ENCODE peak calls at places on chromosomes 7 and 10, in five cellular contexts. B, C, G, I and D are unnamed samples.

GRCh38 chr10:69336952-69337311 is 58.6 kb downstream of the HK1 start:
- DNase-seq in B (no peak), C (no peak), G (no peak), I (no peak), D (no peak)

GRCh38 chr7:102927303-102927933 is 14.6 kb downstream of the LRRC17 start:
- DNase-seq in B (no peak), C (peak), G (no peak), I (no peak), D (no peak)

GRCh38 chr7:117284692-117285091 is 38.2 kb downstream of the WNT2 start:
- DNase-seq in B (no peak), C (no peak), G (no peak), I (no peak), D (no peak)

GRCh38 chr10:9824546-9825164 is 1193.0 kb upstream of the CELF2 start:
- DNase-seq in B (no peak), C (no peak), G (no peak), I (no peak), D (peak)

GRCh38 chr10:27620425-27621397 is 116.6 kb downstream of the RAB18 start:
- DNase-seq in B (peak), C (peak), G (peak), I (no peak), D (no peak)

GRCh38 chr10:56622335-56622973 is 261.4 kb upstream of the ZWINT start:
- DNase-seq in B (no peak), C (no peak), G (no peak), I (no peak), D (peak)

GRCh38 chr7:152050547-152050971 is 25.1 kb downstream of the GALNT11 start:
- DNase-seq in B (peak), C (peak), G (peak), I (no peak), D (no peak)

GRCh38 chr10:5943536-5943935 is 33.8 kb downstream of the IL15RA start:
- DNase-seq in B (peak), C (peak), G (peak), I (peak), D (peak)

GRCh38 chr10:98023024-98023423 is 7.4 kb downstream of the CRTAC1 start:
- DNase-seq in B (no peak), C (no peak), G (no peak), I (no peak), D (no peak)

GRCh38 chr7:132044247-132044646 is 487.8 kb upstream of the PODXL start:
- DNase-seq in B (no peak), C (no peak), G (no peak), I (no peak), D (no peak)

GRCh38 chr7:112566392-112567324 is 85.9 kb downstream of the LSMEM1 start:
- DNase-seq in B (no peak), C (no peak), G (no peak), I (no peak), D (peak)

GRCh38 chr10:66805610-66806009 is 120.2 kb upstream of the LRRTM3 start:
- DNase-seq in B (no peak), C (no peak), G (no peak), I (no peak), D (no peak)

GRCh38 chr7:111083423-111083822 is 7.5 kb upstream of the LRRN3 start:
- DNase-seq in B (peak), C (peak), G (peak), I (no peak), D (peak)

DNA sequence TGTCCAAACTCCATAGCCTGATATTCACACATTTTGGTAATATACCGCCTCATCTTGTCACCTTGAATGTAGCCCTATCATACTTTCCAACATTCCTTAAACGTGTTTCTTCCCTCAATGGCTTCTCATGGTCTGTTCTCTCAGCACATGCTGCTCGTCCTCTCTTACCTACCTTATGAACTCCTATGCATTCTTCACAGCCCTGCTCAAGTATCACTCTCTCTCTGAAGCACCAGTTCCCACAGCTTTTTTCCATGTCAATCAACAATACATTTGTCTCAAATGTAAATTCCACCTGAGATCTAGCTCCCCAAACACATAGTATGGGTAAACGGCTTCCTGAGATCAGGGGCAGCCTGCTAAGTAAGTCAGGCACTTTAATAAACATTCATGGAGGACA is 85.2 kb upstream of the ZMIZ1 start:
- DNase-seq in B (no peak), C (no peak), G (no peak), I (no peak), D (no peak)
- H3K4me3 ChIP-seq in B (no peak), C (no peak), G (no peak), I (no peak), D (no peak)

GRCh38 chr7:143205560-143206293 is 16.1 kb upstream of the TAS2R40 start:
- DNase-seq in B (peak), C (peak), G (no peak), I (no peak), D (peak)
- H3K4me3 ChIP-seq in B (no peak), C (no peak), G (no peak), I (no peak), D (no peak)

GRCh38 chr7:148696787-148697186 is 1.9 kb upstream of the CUL1 start:
- DNase-seq in B (no peak), C (no peak), G (no peak), I (no peak), D (no peak)

GRCh38 chr7:148695953-148696352 is 2.8 kb upstream of the CUL1 start:
- DNase-seq in B (no peak), C (no peak), G (peak), I (no peak), D (no peak)

GRCh38 chr7:148698397-148699023 is at the start of gene CUL1:
- DNase-seq in B (peak), C (peak), G (peak), I (peak), D (peak)

GRCh38 chr7:148697950-148698396 is 730 bp upstream of the CUL1 start:
- DNase-seq in B (no peak), C (no peak), G (no peak), I (no peak), D (peak)

GRCh38 chr7:148697256-148697841 is 1.4 kb upstream of the CUL1 start:
- DNase-seq in B (peak), C (peak), G (peak), I (no peak), D (no peak)
- H3K4me3 ChIP-seq in B (peak), C (peak), G (peak), I (peak), D (no peak)

DNA sequence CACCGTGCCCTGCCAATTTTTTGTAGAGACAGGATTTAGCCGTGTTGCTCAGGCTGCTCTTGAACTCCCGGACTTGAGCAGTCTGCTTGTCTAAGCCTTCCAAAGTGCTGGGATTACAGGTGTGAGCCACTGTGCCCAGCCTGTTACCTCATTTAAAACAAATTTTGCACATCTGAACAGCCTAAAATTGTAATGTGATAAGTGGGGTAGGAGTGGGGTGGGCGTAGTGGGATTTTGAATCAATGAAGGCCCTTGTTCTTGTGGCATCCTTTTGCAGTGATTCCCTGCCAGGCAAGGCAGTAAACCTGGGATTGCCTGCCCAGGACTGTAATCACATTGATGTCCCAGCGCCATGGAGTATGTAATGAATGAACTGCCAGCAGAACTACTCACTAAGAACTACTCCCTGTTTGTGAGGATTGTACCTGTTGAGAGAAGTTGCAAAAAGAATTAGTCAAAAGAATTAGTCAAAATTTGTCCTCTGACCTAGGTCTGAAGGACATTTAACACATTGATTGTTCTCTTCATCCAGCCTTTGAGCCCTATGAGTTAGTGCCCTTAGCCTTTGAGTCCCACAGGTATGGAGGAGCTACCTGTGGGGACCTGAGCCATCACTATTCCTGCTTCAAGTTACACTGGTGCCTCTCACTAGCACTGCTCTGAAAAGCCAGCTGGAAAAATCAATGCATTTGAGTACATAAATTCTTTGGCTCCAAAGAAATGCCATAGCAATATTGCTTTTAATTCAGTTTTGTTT is 5.3 kb downstream of the RPS24 start:
- DNase-seq in B (no peak), C (no peak), G (no peak), I (no peak), D (no peak)
- H3K4me3 ChIP-seq in B (no peak), C (no peak), G (no peak), I (no peak), D (no peak)

DNA sequence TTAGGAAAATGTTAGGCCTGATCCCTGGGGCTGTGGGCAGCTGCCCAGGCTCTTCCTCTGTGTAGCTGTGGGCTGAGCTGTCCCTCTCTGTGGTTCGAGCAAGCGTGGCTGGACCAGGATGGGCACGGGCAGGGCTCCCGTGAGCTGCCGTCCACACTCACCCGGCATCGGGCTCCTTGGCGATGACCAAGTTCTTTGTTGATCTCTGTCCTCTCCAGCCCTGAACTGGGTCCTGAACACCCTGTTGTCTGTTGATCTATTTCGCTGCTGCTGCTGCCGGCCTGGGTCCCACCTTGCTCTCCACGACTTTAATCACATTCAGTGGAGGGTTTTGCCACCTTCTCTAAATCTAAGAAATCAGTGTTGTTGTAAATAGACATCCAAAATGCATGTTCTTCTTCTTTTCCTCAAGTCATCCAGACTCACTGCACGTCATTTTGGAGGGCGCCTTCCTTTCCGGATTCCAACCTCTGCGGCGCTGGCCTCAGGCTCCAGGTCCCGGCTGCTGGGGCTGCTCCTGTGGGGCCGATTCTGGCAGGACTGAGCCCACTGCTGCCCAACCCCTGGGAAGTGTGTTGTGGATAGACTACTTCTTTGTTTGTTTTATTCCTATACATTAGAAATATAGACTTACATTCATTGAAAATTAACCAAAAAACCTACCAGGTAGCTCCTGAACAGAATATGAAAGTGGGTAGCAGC is 100.6 kb downstream of the DYNC2I1 start:
- DNase-seq in B (no peak), C (no peak), G (no peak), I (no peak), D (no peak)
- H3K4me3 ChIP-seq in B (no peak), C (no peak), G (no peak), I (peak), D (no peak)

GRCh38 chr7:3042301-3042700 is 1.4 kb downstream of the CARD11 start:
- DNase-seq in B (no peak), C (no peak), G (no peak), I (no peak), D (no peak)
- H3K4me3 ChIP-seq in B (no peak), C (no peak), G (no peak), I (no peak), D (no peak)